ENCODE peak calls at places on chromosomes 1 and 21, in four cellular contexts. F, D, X and T are unnamed samples.

GRCh38 chr21:26491663-26492062 is 81.4 kb downstream of the CYYR1 start:
- DNase-seq in F (no peak), D (no peak), X (no peak), T (no peak)

GRCh38 chr1:116066868-116067563 is 44.2 kb upstream of the MAB21L3 start:
- DNase-seq in F (no peak), D (no peak), X (no peak), T (no peak)

GRCh38 chr1:187469836-187470235 is 641.1 kb downstream of the PLA2G4A start:
- DNase-seq in F (no peak), D (no peak), X (no peak), T (no peak)

GRCh38 chr1:4657920-4658585 is 3.6 kb downstream of the AJAP1 start:
- DNase-seq in F (no peak), D (no peak), X (no peak), T (no peak)

GRCh38 chr1:41672641-41673313 is 188.3 kb upstream of the EDN2 start:
- DNase-seq in F (no peak), D (no peak), X (no peak), T (no peak)

GRCh38 chr1:118918940-118919259 is 69.2 kb downstream of the TBX15 start:
- DNase-seq in F (no peak), D (no peak), X (no peak), T (no peak)

GRCh38 chr1:116418091-116418830 is 45.2 kb downstream of the ATP1A1 start:
- DNase-seq in F (peak; percentile 79), D (peak; percentile 16), X (peak; percentile 88), T (peak; percentile 82)

GRCh38 chr1:68281946-68282615 is 49.8 kb upstream of the WLS start:
- DNase-seq in F (peak; percentile 53), D (no peak), X (no peak), T (no peak)

GRCh38 chr1:198171667-198172294 is 15.0 kb downstream of the NEK7 start:
- DNase-seq in F (no peak), D (no peak), X (no peak), T (no peak)

GRCh38 chr1:47663286-47663685 is 225.4 kb downstream of the FOXD2 start:
- DNase-seq in F (no peak), D (no peak), X (no peak), T (no peak)

GRCh38 chr21:26883768-26884167 is 38.6 kb upstream of the ADAMTS1 start:
- DNase-seq in F (no peak), D (no peak), X (no peak), T (no peak)

GRCh38 chr1:167501513-167502191 is 16.7 kb downstream of the CD247 start:
- DNase-seq in F (no peak), D (no peak), X (no peak), T (no peak)

GRCh38 chr1:119859647-119860046 is 36.7 kb downstream of the ADAM30 start:
- DNase-seq in F (no peak), D (peak; percentile 59), X (no peak), T (peak; percentile 12)

GRCh38 chr1:156725683-156726280 is 2.5 kb upstream of the METTL25B start:
- DNase-seq in F (peak; percentile 89), D (no peak), X (peak; percentile 91), T (peak; percentile 89)

GRCh38 chr1:46254668-46255067 is 7.1 kb downstream of the RAD54L start:
- DNase-seq in F (no peak), D (no peak), X (no peak), T (no peak)

GRCh38 chr1:228370439-228370940 is 36.1 kb downstream of the TRIM11 start:
- DNase-seq in F (no peak), D (no peak), X (no peak), T (no peak)

GRCh38 chr21:45868086-45868485 is 113.5 kb upstream of the COL6A1 start:
- DNase-seq in F (no peak), D (no peak), X (peak; percentile 12), T (no peak)

GRCh38 chr1:94526152-94526551 is 15.4 kb downstream of the F3 start:
- DNase-seq in F (no peak), D (no peak), X (no peak), T (no peak)

GRCh38 chr21:33402011-33402979 is 918 bp upstream of the IFNGR2 start:
- DNase-seq in F (no peak), D (no peak), X (peak; percentile 70), T (no peak)